ENCODE peak calls at places on chromosomes 1 and 21, in five cellular contexts. D is BE2C, O is coronary artery, C is heart right ventricle, U is IMR-90. I is an unnamed sample.

GRCh38 chr1:36083635-36084501 is at the start of gene TEKT2:
- DNase-seq in D (peak; percentile 78), O (no peak), C (no peak), U (no peak), I (no peak)

GRCh38 chr1:71350805-71351204 is 270.0 kb upstream of the ZRANB2 start:
- DNase-seq in D (no peak), O (no peak), C (no peak), U (peak; percentile 42), I (no peak)

GRCh38 chr1:35567947-35568558 is 5.1 kb upstream of the TFAP2E start:
- DNase-seq in D (no peak), O (no peak), C (no peak), U (no peak), I (no peak)

GRCh38 chr1:41358152-41358937 is 2.9 kb upstream of the FOXO6 start:
- DNase-seq in D (peak; percentile 33), O (peak; percentile 72), C (peak; percentile 72), U (no peak), I (no peak)

GRCh38 chr1:197862671-197863070 is 39.8 kb upstream of the C1orf53 start:
- DNase-seq in D (no peak), O (no peak), C (no peak), U (peak; percentile 12), I (no peak)

GRCh38 chr1:206551985-206552325 is 44.6 kb downstream of the RASSF5 start:
- DNase-seq in D (no peak), O (no peak), C (no peak), U (no peak), I (no peak)

GRCh38 chr1:207750901-207751300 is 953 bp upstream of the CD46 start:
- DNase-seq in D (no peak), O (no peak), C (no peak), U (no peak), I (no peak)

GRCh38 chr21:37165606-37166005 is 92.6 kb downstream of the TTC3 start:
- DNase-seq in D (no peak), O (no peak), C (no peak), U (no peak), I (no peak)

GRCh38 chr1:39136635-39137034 is 67.9 kb upstream of the MACF1 start:
- DNase-seq in D (no peak), O (no peak), C (no peak), U (no peak), I (no peak)

GRCh38 chr1:94416901-94417701 is 1.1 kb upstream of the ABCD3 start:
- DNase-seq in D (no peak), O (no peak), C (no peak), U (peak; percentile 89), I (no peak)

GRCh38 chr1:11384170-11384554 is 94.8 kb upstream of the DISP3 start:
- DNase-seq in D (no peak), O (no peak), C (no peak), U (peak; percentile 13), I (peak; percentile 45)

GRCh38 chr1:92662048-92662447 is 122.9 kb downstream of the EVI5 start:
- DNase-seq in D (no peak), O (no peak), C (no peak), U (no peak), I (no peak)

GRCh38 chr21:35473496-35473895 is 424.4 kb upstream of the RUNX1 start:
- DNase-seq in D (no peak), O (no peak), C (no peak), U (no peak), I (no peak)

GRCh38 chr1:68051475-68051874 is 1.0 kb upstream of the DIRAS3 start:
- DNase-seq in D (peak; percentile 44), O (peak; percentile 78), C (peak; percentile 45), U (peak; percentile 68), I (no peak)

GRCh38 chr1:245654460-245655050 is 499.8 kb downstream of the KIF26B start:
- DNase-seq in D (no peak), O (no peak), C (no peak), U (no peak), I (no peak)

GRCh38 chr1:165116732-165117131 is 239.8 kb downstream of the LMX1A start:
- DNase-seq in D (no peak), O (no peak), C (no peak), U (peak; percentile 56), I (no peak)

GRCh38 chr1:34164510-34165381 is at the start of gene CSMD2:
- DNase-seq in D (no peak), O (no peak), C (no peak), U (peak; percentile 23), I (no peak)

GRCh38 chr21:21612446-21612845 is 614.2 kb downstream of the NCAM2 start:
- DNase-seq in D (no peak), O (no peak), C (no peak), U (peak; percentile 92), I (no peak)

GRCh38 chr21:43591468-43592050 is 67.7 kb downstream of the HSF2BP start:
- DNase-seq in D (no peak), O (no peak), C (no peak), U (no peak), I (no peak)

GRCh38 chr1:56206391-56206790 is 373.0 kb downstream of the PLPP3 start:
- DNase-seq in D (no peak), O (no peak), C (no peak), U (peak; percentile 22), I (no peak)

GRCh38 chr1:39949891-39950290 is 5.1 kb upstream of the MFSD2A start:
- DNase-seq in D (no peak), O (no peak), C (no peak), U (no peak), I (no peak)

DNA sequence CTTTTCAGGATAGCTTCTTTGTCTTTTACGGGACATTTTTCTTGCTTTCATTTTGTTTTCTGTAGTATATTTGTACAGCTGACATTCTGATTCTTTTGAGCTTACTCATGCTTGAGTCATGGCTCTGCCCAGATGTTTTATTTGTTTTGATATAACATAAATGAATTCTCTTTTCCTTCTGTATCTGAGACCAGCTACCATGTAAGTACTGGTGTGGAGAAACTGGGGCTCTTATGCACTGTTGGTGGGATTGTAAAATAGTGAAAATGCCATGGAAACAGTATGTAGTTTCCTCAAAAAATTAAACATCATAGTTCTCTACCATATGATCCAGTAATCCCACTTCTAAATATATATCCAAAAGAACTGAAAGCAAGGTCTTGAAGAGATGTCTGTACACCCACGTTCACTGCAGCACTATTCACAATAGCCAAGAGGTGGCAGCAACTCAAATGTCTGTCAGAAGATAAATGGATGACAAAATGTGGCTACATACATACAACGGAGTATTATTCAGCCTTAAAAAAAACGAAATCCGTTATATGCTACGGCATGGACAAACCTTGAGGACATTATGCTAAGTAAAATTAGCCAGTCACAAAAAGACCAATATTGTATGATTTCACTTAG is 61.4 kb downstream of the EIF2B3 start:
- DNase-seq in D (no peak), O (no peak), C (no peak), U (peak; percentile 95), I (peak; percentile 15)
- TF ChIP-seq CTCF in D (peak; percentile 33), O (no peak), C (peak; percentile 56), U (peak; percentile 57), I (no peak)

GRCh38 chr1:202229376-202229775 is 35.8 kb downstream of the LGR6 start:
- DNase-seq in D (no peak), O (no peak), C (no peak), U (no peak), I (no peak)

GRCh38 chr1:202228484-202229122 is 35.0 kb downstream of the LGR6 start:
- DNase-seq in D (no peak), O (no peak), C (no peak), U (no peak), I (peak; percentile 7)

GRCh38 chr1:202227997-202228401 is 34.4 kb downstream of the LGR6 start:
- DNase-seq in D (no peak), O (no peak), C (no peak), U (no peak), I (no peak)

GRCh38 chr1:202225131-202225530 is 31.5 kb downstream of the LGR6 start:
- DNase-seq in D (no peak), O (no peak), C (no peak), U (no peak), I (no peak)

DNA sequence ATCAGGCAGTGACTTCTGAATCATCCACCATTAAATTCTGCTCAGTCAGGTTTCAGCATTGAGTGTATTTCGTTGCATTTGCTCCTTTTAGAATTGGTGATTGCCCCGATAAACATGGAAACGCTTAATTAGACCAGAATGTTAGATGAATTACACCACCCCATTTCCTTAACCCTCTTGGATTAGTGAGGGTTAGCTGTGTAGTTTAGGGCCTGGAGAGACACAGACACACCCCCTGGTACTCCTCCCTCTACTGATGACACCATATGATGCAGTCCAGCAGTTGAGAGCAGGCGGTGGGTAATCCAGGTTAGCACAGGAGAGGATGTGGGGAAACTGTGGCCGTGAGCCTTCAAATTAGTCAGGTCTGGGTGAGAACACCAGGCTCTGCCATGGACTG is 33.7 kb downstream of the LGR6 start:
- DNase-seq in D (no peak), O (no peak), C (no peak), U (no peak), I (no peak)
- H3K4me3 ChIP-seq in D (no peak overlapping the region), O (no peak overlapping the region), C (no peak overlapping the region), U (no peak overlapping the region), I (no peak overlapping the region)

DNA sequence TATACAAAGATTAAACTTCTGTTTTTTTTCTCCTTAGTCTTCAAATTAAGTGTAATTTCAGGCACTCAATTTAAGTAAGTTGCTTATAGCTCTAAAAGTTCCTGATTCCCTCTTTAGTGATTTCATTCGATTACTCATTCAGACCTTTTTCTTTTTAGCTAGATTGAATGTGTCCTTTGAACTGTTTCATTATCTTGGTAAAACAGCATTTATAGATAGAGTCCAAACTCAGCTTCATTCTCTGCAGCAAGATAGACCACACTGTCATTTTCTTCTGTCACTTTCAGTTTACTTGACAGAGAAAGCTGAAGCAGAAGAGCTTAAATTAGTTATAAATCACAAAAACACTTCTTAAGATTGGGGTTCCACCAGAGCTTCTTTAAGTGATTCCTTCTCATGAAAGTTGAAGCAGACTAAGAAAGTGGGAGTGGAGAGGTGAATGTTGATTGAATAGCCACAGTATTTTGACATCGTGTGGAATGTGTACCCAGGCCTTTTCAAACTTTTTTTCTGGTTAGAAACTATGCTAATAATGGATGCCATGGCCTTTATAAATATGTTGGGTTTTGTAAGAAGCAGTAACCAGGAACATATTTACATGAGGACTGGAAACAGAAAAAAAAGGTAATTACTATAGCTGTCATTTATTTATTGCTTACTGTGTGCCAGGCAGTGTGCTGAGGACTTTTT is 52.2 kb downstream of the ZBTB40 start:
- DNase-seq in D (no peak), O (no peak), C (no peak), U (peak; percentile 25), I (no peak)
- TF ChIP-seq CTCF in D (no peak), O (no peak), C (no peak), U (no peak), I (no peak)

GRCh38 chr1:24925963-24926362 is 4.1 kb downstream of the RUNX3 start:
- DNase-seq in D (no peak), O (no peak), C (no peak), U (no peak), I (no peak)

GRCh38 chr1:24926596-24927249 is 3.4 kb downstream of the RUNX3 start:
- DNase-seq in D (no peak), O (no peak), C (no peak), U (no peak), I (peak; percentile 55)

GRCh38 chr1:24928631-24929090 is 1.4 kb downstream of the RUNX3 start:
- DNase-seq in D (no peak), O (no peak), C (no peak), U (no peak), I (peak; percentile 75)

GRCh38 chr1:24927886-24928630 is 2.0 kb downstream of the RUNX3 start:
- DNase-seq in D (no peak), O (no peak), C (no peak), U (no peak), I (no peak)

DNA sequence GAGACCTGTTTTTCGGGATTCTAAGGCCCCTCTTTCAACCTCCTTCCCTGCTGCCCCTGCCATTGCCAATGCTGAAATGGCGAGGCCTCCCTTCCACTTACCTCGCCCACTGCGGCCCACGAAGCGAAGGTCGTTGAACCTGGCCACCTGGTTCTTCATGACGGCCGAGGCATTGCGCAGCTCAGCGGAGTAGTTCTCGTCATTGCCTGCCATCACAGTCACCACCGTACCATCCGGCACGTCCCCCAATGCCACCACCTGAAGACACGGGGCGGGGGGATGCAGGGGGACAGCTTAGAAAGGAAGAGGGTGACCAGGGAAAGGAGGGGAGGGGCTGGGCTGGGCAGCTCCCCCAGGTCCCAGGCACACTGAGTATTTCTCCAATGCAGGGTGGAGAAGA is 2.6 kb downstream of the RUNX3 start:
- DNase-seq in D (no peak), O (no peak), C (no peak), U (no peak), I (no peak)
- H3K4me3 ChIP-seq in D (no peak overlapping the region), O (no peak overlapping the region), C (no peak overlapping the region), U (no peak overlapping the region), I (peak overlapping the region; percentile 79)